ENCODE peak calls at places on chromosomes 4 and X, in ten cellular contexts. Z is mesenchymal stem cell; L is heart left ventricle; M is prostate gland; J is IMR-90; X is Panc1; W is hepatocyte; O is fibroblast of lung; U is left ventricle myocardium inferior; P is CD4-positive, alpha-beta memory T cell. F is an unnamed sample. For H3K4me1, the result is how much of the 10 kb centered on the place peaks cover.

GRCh38 chr4:48816971-48817370 is 13.9 kb upstream of the OCIAD1 start:
- DNase-seq in U (no peak), O (no peak), J (no peak), W (no peak), X (no peak), M (no peak), P (no peak), Z (no peak), L (no peak), F (no peak)

GRCh38 chr4:99201687-99202086 is 17.4 kb downstream of the ADH6 start:
- DNase-seq in W (no peak), P (no peak), X (no peak), J (peak), M (no peak), O (no peak), L (no peak), U (no peak), Z (no peak), F (no peak)

GRCh38 chr4:141416677-141417363 is 196.1 kb downstream of the ZNF330 start:
- DNase-seq in M (no peak), O (peak), Z (no peak), X (no peak), U (no peak), P (no peak), W (no peak), J (peak), L (no peak), F (no peak)

GRCh38 chr4:91111556-91111955 is 984.4 kb downstream of the CCSER1 start:
- DNase-seq in M (no peak), J (no peak), O (no peak), Z (no peak), X (no peak), U (no peak), W (no peak), L (no peak), P (no peak), F (no peak)

GRCh38 chrX:80181079-80181478 is 166.5 kb downstream of the TBX22 start:
- DNase-seq in U (no peak), W (no peak), J (no peak), Z (no peak), O (no peak), M (no peak), L (no peak), P (no peak), X (no peak), F (no peak)

GRCh38 chr4:7761312-7761711 is 178.3 kb downstream of the AFAP1 start:
- DNase-seq in Z (no peak), J (no peak), X (no peak), O (no peak), P (no peak), L (no peak), U (no peak), M (no peak), W (no peak), F (no peak)

GRCh38 chrX:116873678-116874077 is 410.9 kb upstream of the CT83 start:
- DNase-seq in X (no peak), M (no peak), J (no peak), P (no peak), O (peak), W (no peak), Z (peak), L (no peak), U (no peak), F (no peak)

GRCh38 chrX:30493348-30493747 is 84.2 kb downstream of the TASL start:
- DNase-seq in M (no peak), P (no peak), O (no peak), W (no peak), J (no peak), L (no peak), Z (no peak), U (no peak), X (no peak), F (no peak)

GRCh38 chr4:5940470-5941203 is 47.8 kb upstream of the CRMP1 start:
- DNase-seq in J (peak), X (no peak), Z (peak), M (no peak), U (no peak), O (peak), W (no peak), L (no peak), P (no peak), F (no peak)

GRCh38 chrX:136157187-136157586 is 9.9 kb downstream of the FHL1 start:
- DNase-seq in P (no peak), O (no peak), X (no peak), W (no peak), J (no peak), M (no peak), L (no peak), Z (no peak), U (no peak), F (no peak)

GRCh38 chrX:9390121-9390520 is 74.7 kb upstream of the TBL1X start:
- DNase-seq in O (peak), L (no peak), P (no peak), X (no peak), W (no peak), M (no peak), Z (no peak), U (no peak), J (peak), F (no peak)

GRCh38 chrX:120840826-120841225 is 34.8 kb downstream of the CT47B1 start:
- DNase-seq in O (peak), P (no peak), M (no peak), W (no peak), J (no peak), Z (no peak), L (no peak), U (no peak), X (no peak), F (no peak)

GRCh38 chr4:19944251-19944650 is 307.5 kb upstream of the SLIT2 start:
- DNase-seq in J (no peak), U (no peak), L (no peak), X (no peak), W (no peak), P (no peak), Z (no peak), M (no peak), O (no peak), F (no peak)

GRCh38 chr4:141501395-141501794 is 135.0 kb upstream of the IL15 start:
- DNase-seq in M (no peak), J (peak), L (no peak), U (no peak), O (no peak), P (no peak), X (no peak), Z (no peak), W (no peak), F (no peak)

GRCh38 chr4:155805016-155805415 is 46.2 kb downstream of the GUCY1B1 start:
- DNase-seq in X (no peak), W (no peak), P (no peak), Z (peak), O (peak), M (no peak), J (peak), U (no peak), L (no peak), F (no peak)

GRCh38 chr4:26061248-26061986 is 147.4 kb downstream of the SMIM20 start:
- DNase-seq in Z (peak), P (peak), W (peak), J (peak), U (no peak), O (peak), X (peak), L (no peak), M (no peak), F (no peak)

GRCh38 chr4:81648576-81649272 is 177.0 kb upstream of the RASGEF1B start:
- DNase-seq in U (no peak), X (no peak), Z (no peak), W (no peak), J (no peak), P (peak), O (peak), M (no peak), L (no peak), F (no peak)

GRCh38 chrX:9786839-9787635 is 808 bp downstream of the SHROOM2 start:
- DNase-seq in X (no peak), J (no peak), Z (peak), L (no peak), M (no peak), O (no peak), U (no peak), P (no peak), W (peak), F (no peak)

GRCh38 chr4:177128306-177128705 is 181.4 kb upstream of the NEIL3 start:
- DNase-seq in L (no peak), X (no peak), O (peak), M (no peak), J (peak), P (no peak), W (no peak), U (no peak), Z (peak), F (no peak)

GRCh38 chr4:147831452-147832192 is 99.7 kb downstream of the ARHGAP10 start:
- DNase-seq in M (no peak), J (peak), U (no peak), Z (peak), W (peak), X (peak), P (no peak), L (peak), O (peak), F (peak)

GRCh38 chrX:134749651-134750450 is 91.6 kb upstream of the PLAC1 start:
- DNase-seq in X (no peak), L (no peak), U (no peak), M (no peak), P (no peak), Z (no peak), W (no peak), O (no peak), J (no peak), F (no peak)

GRCh38 chr4:7964459-7964858 is 24.8 kb upstream of the AFAP1 start:
- DNase-seq in X (no peak), P (peak), L (no peak), J (no peak), Z (no peak), U (no peak), O (no peak), M (no peak), W (no peak), F (no peak)

GRCh38 chr4:2824329-2825183 is 19.1 kb upstream of the ADD1 start:
- DNase-seq in L (peak), M (no peak), W (no peak), P (no peak), U (peak), O (no peak), Z (no peak), X (no peak), J (no peak), F (no peak)

GRCh38 chr4:38601244-38601915 is 62.6 kb upstream of the KLF3 start:
- DNase-seq in X (no peak), W (no peak), J (peak), M (peak), P (no peak), U (no peak), O (peak), L (no peak), Z (peak), F (peak)

GRCh38 chr4:80265571-80266266 is 745 bp upstream of the FGF5 start:
- DNase-seq in O (peak), P (no peak), X (no peak), U (no peak), J (peak), M (no peak), Z (peak), L (no peak), W (peak), F (no peak)

GRCh38 chr4:78534286-78534955 is 17.1 kb upstream of the ANXA3 start:
- DNase-seq in U (no peak), W (no peak), X (no peak), J (peak), P (no peak), Z (no peak), L (no peak), M (no peak), O (peak), F (no peak)

GRCh38 chrX:134688839-134689238 is 30.6 kb upstream of the PLAC1 start:
- DNase-seq in W (no peak), O (peak), J (peak), L (no peak), P (no peak), Z (peak), X (no peak), M (no peak), U (no peak), F (no peak)

GRCh38 chr4:151231915-151232595 is 44.9 kb upstream of the PRSS48 start:
- DNase-seq in M (no peak), J (no peak), X (no peak), U (no peak), L (no peak), Z (peak), P (no peak), O (peak), W (no peak), F (no peak)

GRCh38 chr4:86917212-86918039 is 17.4 kb upstream of the AFF1 start:
- DNase-seq in X (no peak), J (no peak), M (no peak), O (no peak), L (no peak), W (no peak), P (no peak), Z (no peak), U (no peak), F (no peak)
- H3K27ac ChIP-seq in X (no peak), J (no peak), M (no peak), O (no peak), L (no peak), W (no peak), P (no peak), Z (no peak), U (no peak), F (no peak)

GRCh38 chrX:154481911-154482601 is 3.0 kb upstream of the LAGE3 start:
- DNase-seq in O (no peak), J (no peak), M (no peak), U (no peak), L (no peak), Z (no peak), X (no peak), W (no peak), P (no peak), F (no peak)
- H3K4me1 ChIP-seq in O (under half), J (under half), M (under half), U (under half), L (under half), Z (under half), X (under half), W (under half), P (under half), F (under half)

GRCh38 chr4:124202106-124202505 is 510.4 kb downstream of the ANKRD50 start:
- DNase-seq in W (peak), U (peak), O (peak), Z (peak), J (peak), X (no peak), L (no peak), P (no peak), M (no peak), F (no peak)

GRCh38 chr4:124203613-124204284 is 508.8 kb downstream of the ANKRD50 start:
- DNase-seq in P (no peak), X (no peak), Z (peak), W (no peak), U (no peak), M (no peak), O (peak), J (peak), L (no peak), F (no peak)

GRCh38 chr4:124206779-124207605 is 505.5 kb downstream of the ANKRD50 start:
- DNase-seq in J (peak), Z (peak), L (no peak), W (peak), X (no peak), P (no peak), O (peak), U (no peak), M (no peak), F (no peak)
- H3K27ac ChIP-seq in J (no peak), Z (peak), L (no peak), W (peak), X (no peak), P (no peak), O (no peak), U (no peak), M (no peak), F (no peak)

GRCh38 chr4:163592207-163592606 is 97.7 kb downstream of the TMA16 start:
- DNase-seq in J (no peak), W (no peak), X (no peak), M (no peak), U (no peak), Z (no peak), L (no peak), O (no peak), P (no peak), F (no peak)
- H3K4me1 ChIP-seq in J (under half), W (under half), X (under half), M (under half), U (under half), Z (under half), L (under half), O (under half), P (under half), F (under half)

DNA sequence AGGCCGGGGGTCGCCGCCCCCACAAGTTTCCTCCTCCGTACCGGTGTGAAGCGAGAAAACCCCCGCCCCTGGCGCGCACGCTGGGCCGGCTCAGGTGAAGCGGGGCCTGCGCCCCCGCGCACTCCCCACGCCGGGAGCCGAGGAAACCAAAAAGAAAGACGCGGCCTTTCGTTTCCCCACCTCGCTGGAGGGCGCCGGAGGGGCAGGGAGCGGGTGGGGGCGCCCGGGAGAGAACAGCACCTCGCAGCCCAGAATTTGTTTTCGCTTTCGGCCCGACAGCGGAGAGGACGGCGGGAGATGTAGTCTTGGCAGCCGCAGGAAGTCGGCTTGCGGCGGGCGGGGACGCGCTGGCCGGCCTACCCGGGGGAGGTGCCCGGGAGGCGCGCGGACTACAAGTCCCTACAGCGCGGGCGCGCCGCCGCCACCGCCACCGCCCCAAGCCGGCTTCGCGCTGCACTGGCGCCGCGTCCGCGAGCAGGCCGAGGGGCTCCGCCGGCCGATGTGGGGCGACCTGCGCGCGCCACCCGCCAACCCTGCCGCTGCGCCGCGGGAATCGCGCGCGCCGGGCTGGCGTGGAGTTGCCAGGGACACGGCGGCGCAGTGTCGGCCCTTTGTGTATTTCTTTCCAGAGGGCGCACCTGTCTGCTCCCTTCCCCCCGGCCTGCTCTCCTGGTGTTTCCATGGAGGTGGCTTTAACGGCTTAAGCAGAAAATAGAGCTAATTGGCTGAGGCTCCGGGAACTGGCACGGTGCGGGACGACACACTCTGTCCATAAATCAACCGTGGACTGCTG is at the start of gene OTUD4:
- DNase-seq in O (peak), U (peak), X (peak), M (peak), Z (peak), L (peak), P (peak), J (peak), W (peak), F (peak)
- H3K27ac ChIP-seq in O (peak), U (peak), X (peak), M (peak), Z (peak), L (peak), P (peak), J (peak), W (peak), F (peak)

GRCh38 chr4:10093273-10093621 is 23.4 kb downstream of the WDR1 start:
- DNase-seq in O (no peak), X (no peak), J (no peak), Z (no peak), U (no peak), L (no peak), M (no peak), W (no peak), P (no peak), F (no peak)

GRCh38 chr4:10092481-10093272 is 23.9 kb downstream of the WDR1 start:
- DNase-seq in X (no peak), L (peak), M (no peak), Z (no peak), O (no peak), J (no peak), P (no peak), U (peak), W (no peak), F (no peak)

GRCh38 chr4:10090467-10091250 is 25.9 kb downstream of the WDR1 start:
- DNase-seq in L (peak), M (no peak), U (peak), O (no peak), W (no peak), P (no peak), X (no peak), J (no peak), Z (no peak), F (no peak)

GRCh38 chr4:10089346-10089745 is 27.3 kb downstream of the WDR1 start:
- DNase-seq in U (peak), P (no peak), X (no peak), M (no peak), W (peak), L (peak), Z (no peak), J (no peak), O (no peak), F (no peak)

GRCh38 chr4:10091531-10092181 is 24.9 kb downstream of the WDR1 start:
- DNase-seq in L (peak), X (no peak), U (peak), W (no peak), J (no peak), P (no peak), O (no peak), Z (no peak), M (no peak), F (no peak)
- H3K4me1 ChIP-seq in L (half or more), X (under half), U (half or more), W (under half), J (under half), P (half or more), O (under half), Z (half or more), M (under half), F (half or more)

DNA sequence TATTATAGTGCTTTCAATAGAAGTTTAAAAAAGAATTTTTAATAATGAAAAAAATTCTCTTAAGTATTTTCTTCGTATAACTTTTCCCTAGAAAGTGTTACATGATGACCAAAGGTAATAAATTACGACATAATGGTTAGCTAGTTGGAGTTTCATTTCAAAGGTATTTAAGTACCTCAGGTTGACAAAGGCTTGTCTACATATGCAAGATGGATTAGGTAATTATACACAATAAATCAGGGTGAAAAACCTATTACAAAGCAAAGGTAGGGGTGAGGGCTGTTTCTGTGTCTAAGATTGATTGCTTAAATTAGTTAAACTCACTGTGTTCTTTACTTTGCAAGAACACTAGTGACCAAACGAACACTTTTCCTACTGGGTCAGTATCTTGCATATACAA is 508.5 kb upstream of the FAT1 start:
- DNase-seq in O (no peak), L (no peak), J (no peak), U (no peak), W (no peak), P (no peak), M (no peak), X (no peak), Z (no peak), F (no peak)
- H3K27ac ChIP-seq in O (no peak), L (no peak), J (no peak), U (no peak), W (no peak), P (no peak), M (no peak), X (no peak), Z (no peak), F (no peak)

F was measured in right atrium auricular region.